ENCODE peak calls at places on chromosomes 5 and 9, in ten cellular contexts. H, R, K, O, E, P, T, X, I and G are unnamed samples.

GRCh38 chr9:129849901-129850300 is 14.6 kb downstream of the USP20 start:
- DNase-seq in K (no peak), H (no peak), I (no peak), O (no peak), T (peak), P (no peak), E (no peak), X (no peak), R (no peak), G (peak)

GRCh38 chr9:7970666-7971335 is 171.2 kb upstream of the DMAC1 start:
- DNase-seq in O (no peak), H (no peak), I (no peak), P (no peak), E (peak), T (peak), X (no peak), R (no peak), K (no peak), G (no peak)

GRCh38 chr5:72063219-72063819 is 44.0 kb upstream of the MAP1B start:
- DNase-seq in O (no peak), T (peak), I (no peak), K (no peak), E (no peak), X (no peak), P (no peak), R (no peak), H (no peak), G (peak)

GRCh38 chr5:87421307-87421706 is 8.6 kb upstream of the CCNH start:
- DNase-seq in R (no peak), E (no peak), T (no peak), X (no peak), K (no peak), O (no peak), I (no peak), H (no peak), P (no peak), G (no peak)

GRCh38 chr5:4938941-4939546 is 201.1 kb upstream of the ADAMTS16 start:
- DNase-seq in O (no peak), X (no peak), E (no peak), K (no peak), I (no peak), H (no peak), P (no peak), T (no peak), R (no peak), G (no peak)

GRCh38 chr5:148808864-148809642 is 17.4 kb upstream of the ADRB2 start:
- DNase-seq in H (no peak), E (no peak), T (no peak), K (no peak), O (no peak), X (no peak), I (peak), P (no peak), R (peak), G (no peak)

GRCh38 chr9:7178729-7179128 is 421.0 kb downstream of the KDM4C start:
- DNase-seq in P (no peak), K (no peak), I (no peak), R (no peak), E (no peak), T (no peak), X (no peak), O (no peak), H (no peak), G (no peak)

GRCh38 chr5:95035891-95036675 is 248.8 kb downstream of the MCTP1 start:
- DNase-seq in I (no peak), T (no peak), R (no peak), O (no peak), K (no peak), P (no peak), X (no peak), E (no peak), H (no peak), G (no peak)

GRCh38 chr9:114538241-114538640 is 33.0 kb upstream of the WHRN start:
- DNase-seq in H (peak), R (no peak), P (no peak), X (peak), K (peak), T (no peak), E (peak), I (no peak), O (no peak), G (no peak)

GRCh38 chr9:113463418-113464285 is at the start of gene RGS3:
- DNase-seq in P (peak), I (no peak), O (peak), T (no peak), R (peak), E (no peak), H (peak), X (peak), K (peak), G (no peak)

GRCh38 chr5:28734396-28734795 is 1696.0 kb upstream of the CDH9 start:
- DNase-seq in P (no peak), T (no peak), O (no peak), X (no peak), H (no peak), E (no peak), R (no peak), K (no peak), I (no peak), G (no peak)

GRCh38 chr9:109098221-109098959 is 21.4 kb downstream of the TMEM245 start:
- DNase-seq in K (no peak), I (no peak), O (no peak), E (no peak), P (peak), R (no peak), T (peak), H (no peak), X (no peak), G (peak)

GRCh38 chr5:92147263-92147662 is 764.1 kb upstream of the ARRDC3 start:
- DNase-seq in E (no peak), R (no peak), X (no peak), T (no peak), P (no peak), K (no peak), O (no peak), I (no peak), H (no peak), G (no peak)

GRCh38 chr9:133599470-133600173 is 9.6 kb downstream of the FAM163B start:
- DNase-seq in I (no peak), T (no peak), H (no peak), X (no peak), E (no peak), K (no peak), O (no peak), P (no peak), R (no peak), G (no peak)

GRCh38 chr5:67047180-67047579 is 149.4 kb downstream of the CD180 start:
- DNase-seq in R (no peak), E (no peak), H (peak), X (no peak), I (no peak), O (peak), T (no peak), P (no peak), K (no peak), G (no peak)

GRCh38 chr5:181001947-181002346 is 13.3 kb downstream of the BTNL3 start:
- DNase-seq in K (no peak), R (no peak), I (no peak), O (no peak), P (no peak), X (no peak), H (no peak), E (no peak), T (no peak), G (no peak)

GRCh38 chr5:160508780-160509361 is 87.2 kb downstream of the PTTG1 start:
- DNase-seq in I (peak), O (no peak), P (peak), T (peak), E (peak), X (peak), K (peak), R (no peak), H (peak), G (peak)

GRCh38 chr5:71528206-71528605 is 58.9 kb upstream of the MCCC2 start:
- DNase-seq in E (no peak), T (peak), P (no peak), H (no peak), I (no peak), O (no peak), R (no peak), K (no peak), X (no peak), G (no peak)

GRCh38 chr9:110578896-110579752 is at the start of gene SVEP1:
- DNase-seq in H (peak), I (peak), X (no peak), T (peak), R (peak), K (peak), P (peak), E (no peak), O (peak), G (peak)

GRCh38 chr5:174082286-174082685 is 36.8 kb downstream of the NSG2 start:
- DNase-seq in H (no peak), P (no peak), K (no peak), I (no peak), R (no peak), T (no peak), X (no peak), O (no peak), E (no peak), G (no peak)

GRCh38 chr5:93997562-93997961 is 256.2 kb upstream of the POU5F2 start:
- DNase-seq in H (no peak), E (no peak), P (no peak), T (no peak), I (no peak), K (no peak), R (no peak), O (no peak), X (no peak), G (no peak)

GRCh38 chr5:102760815-102761214 is 5.7 kb downstream of the PAM start:
- DNase-seq in E (no peak), O (no peak), P (no peak), X (no peak), K (no peak), R (no peak), T (peak), I (no peak), H (no peak), G (no peak)

GRCh38 chr5:159826351-159827222 is 89.7 kb upstream of the ADRA1B start:
- DNase-seq in I (peak), H (no peak), P (no peak), T (peak), X (no peak), O (peak), K (no peak), R (no peak), E (no peak), G (peak)

GRCh38 chr5:38434981-38435710 is 121.3 kb downstream of the LIFR start:
- DNase-seq in I (no peak), O (no peak), X (no peak), E (no peak), K (no peak), T (peak), P (no peak), H (no peak), R (no peak), G (peak)

GRCh38 chr5:131749138-131749537 is 47.7 kb downstream of the FNIP1 start:
- DNase-seq in E (no peak), X (no peak), R (no peak), K (no peak), I (no peak), P (no peak), O (no peak), H (no peak), T (no peak), G (no peak)

GRCh38 chr9:1050125-1050895 is at the start of gene DMRT2:
- DNase-seq in K (peak), E (no peak), H (peak), X (peak), T (peak), O (peak), P (peak), R (peak), I (peak), G (peak)

GRCh38 chr5:179201986-179202385 is 141.8 kb downstream of the ZNF354C start:
- DNase-seq in H (no peak), R (peak), E (no peak), I (no peak), X (no peak), T (no peak), P (no peak), O (peak), K (no peak), G (no peak)

GRCh38 chr9:1296331-1296730 is 246.2 kb downstream of the DMRT2 start:
- DNase-seq in K (no peak), T (no peak), X (no peak), E (no peak), H (no peak), R (no peak), I (no peak), P (no peak), O (no peak), G (no peak)

GRCh38 chr5:53430618-53431252 is 49.7 kb upstream of the FST start:
- DNase-seq in P (no peak), E (no peak), T (peak), X (no peak), R (no peak), H (no peak), K (no peak), I (no peak), O (no peak), G (peak)

GRCh38 chr5:147346006-147346561 is 111.3 kb downstream of the STK32A start:
- DNase-seq in K (no peak), R (no peak), O (no peak), H (no peak), E (no peak), T (no peak), P (no peak), X (no peak), I (no peak), G (no peak)

GRCh38 chr9:85522459-85523092 is 219.2 kb downstream of the AGTPBP1 start:
- DNase-seq in H (peak), X (peak), I (peak), T (peak), O (peak), K (no peak), R (peak), E (peak), P (no peak), G (peak)

GRCh38 chr9:7132605-7133004 is 374.8 kb downstream of the KDM4C start:
- DNase-seq in H (no peak), X (no peak), P (no peak), K (no peak), T (no peak), I (no peak), R (no peak), E (no peak), O (no peak), G (no peak)

GRCh38 chr5:75509956-75510355 is 1.5 kb downstream of the CERT1 start:
- DNase-seq in E (no peak), T (peak), I (no peak), H (no peak), R (peak), P (no peak), X (no peak), O (no peak), K (no peak), G (peak)

GRCh38 chr5:159405611-159406031 is 75.3 kb upstream of the IL12B start:
- DNase-seq in R (no peak), H (no peak), O (no peak), E (peak), K (no peak), X (no peak), T (no peak), P (no peak), I (peak), G (no peak)

GRCh38 chr9:134774991-134775540 is 105.5 kb upstream of the FCN2 start:
- DNase-seq in P (no peak), E (no peak), R (no peak), X (no peak), I (no peak), H (no peak), T (no peak), K (no peak), O (no peak), G (no peak)

GRCh38 chr5:123665822-123666371 is 153.9 kb downstream of the CSNK1G3 start:
- DNase-seq in K (no peak), P (no peak), O (no peak), I (no peak), H (no peak), R (no peak), T (no peak), E (no peak), X (no peak), G (no peak)
- TF ChIP-seq CTCF in K (no peak), P (no peak), O (no peak), I (no peak), H (no peak), R (no peak), T (no peak), E (no peak), X (no peak), G (no peak)

GRCh38 chr5:50905996-50906395 is 239.6 kb downstream of the PARP8 start:
- DNase-seq in E (no peak), T (no peak), H (no peak), X (no peak), K (no peak), I (no peak), R (no peak), P (no peak), O (no peak), G (no peak)
- H3K4me3 ChIP-seq in E (no peak), T (no peak), H (no peak), X (no peak), K (no peak), I (no peak), R (no peak), P (no peak), O (no peak), G (no peak)

GRCh38 chr9:71985070-71985956 is 73.9 kb downstream of the C9orf85 start:
- DNase-seq in T (no peak), O (no peak), K (no peak), X (no peak), H (no peak), E (no peak), P (no peak), R (no peak), I (no peak), G (no peak)
- TF ChIP-seq CTCF in T (no peak), O (no peak), K (no peak), X (no peak), H (no peak), E (no peak), P (no peak), R (no peak), I (no peak), G (no peak)

GRCh38 chr9:72386186-72386585 is 21.2 kb upstream of the ZFAND5 start:
- DNase-seq in H (no peak), E (no peak), R (no peak), K (no peak), O (no peak), I (no peak), T (no peak), P (no peak), X (no peak), G (no peak)
- H3K4me3 ChIP-seq in H (no peak), E (no peak), R (no peak), K (no peak), O (no peak), I (no peak), T (no peak), P (no peak), X (no peak), G (no peak)